ENCODE peak calls at places on chromosomes 1 and 21, in seven cellular contexts. W, F, P, V, Q, J and I are unnamed samples.

GRCh38 chr1:77929806-77930205 is 41.4 kb downstream of the NEXN start:
- DNase-seq in W (no peak), F (no peak), P (no peak), V (no peak), Q (no peak), J (no peak), I (no peak)

GRCh38 chr21:37916795-37917142 is 512 bp upstream of the KCNJ6 start:
- DNase-seq in W (no peak), F (no peak), P (no peak), V (no peak), Q (no peak), J (peak; percentile 63), I (no peak)

GRCh38 chr1:222769181-222769580 is 32.2 kb downstream of the FAM177B start:
- DNase-seq in W (no peak), F (no peak), P (no peak), V (no peak), Q (no peak), J (no peak), I (no peak)

GRCh38 chr1:51956528-51957509 is 33.7 kb downstream of the RAB3B start:
- DNase-seq in W (no peak), F (no peak), P (no peak), V (peak; percentile 15), Q (no peak), J (no peak), I (peak; percentile 51)

GRCh38 chr1:200714504-200715187 is 24.0 kb upstream of the CAMSAP2 start:
- DNase-seq in W (no peak), F (no peak), P (no peak), V (no peak), Q (no peak), J (no peak), I (no peak)

GRCh38 chr1:215458084-215458483 is 109.0 kb upstream of the KCTD3 start:
- DNase-seq in W (no peak), F (no peak), P (no peak), V (no peak), Q (no peak), J (no peak), I (no peak)

GRCh38 chr1:18413906-18414305 is 66.8 kb upstream of the KLHDC7A start:
- DNase-seq in W (no peak), F (no peak), P (no peak), V (no peak), Q (no peak), J (no peak), I (no peak)

GRCh38 chr1:172144445-172145060 is 275.9 kb upstream of the C1orf105 start:
- DNase-seq in W (peak; percentile 84), F (no peak), P (no peak), V (peak; percentile 99), Q (peak; percentile 86), J (no peak), I (peak; percentile 98)

GRCh38 chr1:228309548-228310067 is 97.0 kb downstream of the TRIM11 start:
- DNase-seq in W (no peak), F (no peak), P (no peak), V (no peak), Q (no peak), J (no peak), I (no peak)

GRCh38 chr1:177646757-177647730 is 322.8 kb downstream of the SEC16B start:
- DNase-seq in W (no peak), F (no peak), P (no peak), V (no peak), Q (no peak), J (no peak), I (no peak)

GRCh38 chr1:173393655-173393993 is 83.5 kb upstream of the PRDX6 start:
- DNase-seq in W (no peak), F (no peak), P (no peak), V (peak; percentile 93), Q (no peak), J (no peak), I (peak; percentile 95)

GRCh38 chr1:231040019-231040799 is at the start of gene FAM89A:
- DNase-seq in W (peak; percentile 85), F (peak; percentile 60), P (peak; percentile 77), V (peak; percentile 28), Q (peak; percentile 67), J (peak; percentile 97), I (no peak)

GRCh38 chr21:42760977-42761751 is 107.7 kb downstream of the PDE9A start:
- DNase-seq in W (no peak), F (no peak), P (no peak), V (no peak), Q (no peak), J (no peak), I (no peak)

GRCh38 chr1:67610450-67610849 is 74.6 kb upstream of the GADD45A start:
- DNase-seq in W (no peak), F (no peak), P (no peak), V (no peak), Q (no peak), J (no peak), I (no peak)

GRCh38 chr1:40855513-40855912 is 6.7 kb downstream of the CITED4 start:
- DNase-seq in W (no peak), F (no peak), P (no peak), V (no peak), Q (no peak), J (no peak), I (no peak)